ENCODE peak calls at places on chromosomes 7 and 10, in six cellular contexts. P, A, R, D, I and C are unnamed samples.

GRCh38 chr7:151897951-151898686 is 21.2 kb upstream of the PRKAG2 start:
- DNase-seq in P (no peak), A (no peak), R (no peak), D (peak), I (peak), C (no peak)

GRCh38 chr7:87874066-87874465 is 2.1 kb downstream of the SLC25A40 start:
- DNase-seq in P (no peak), A (no peak), R (no peak), D (no peak), I (no peak), C (no peak)

GRCh38 chr10:2146079-2146478 is 408.8 kb upstream of the ADARB2 start:
- DNase-seq in P (no peak), A (no peak), R (no peak), D (no peak), I (no peak), C (no peak)

GRCh38 chr10:47026301-47027107 is 115.3 kb downstream of the PTPN20 start:
- DNase-seq in P (peak), A (no peak), R (no peak), D (peak), I (peak), C (no peak)

GRCh38 chr10:113061054-113061430 is 111.0 kb downstream of the TCF7L2 start:
- DNase-seq in P (no peak), A (no peak), R (no peak), D (no peak), I (no peak), C (no peak)

GRCh38 chr7:28973591-28973990 is 15.5 kb upstream of the TRIL start:
- DNase-seq in P (no peak), A (no peak), R (no peak), D (no peak), I (no peak), C (no peak)

GRCh38 chr10:102421645-102422585 is 1.3 kb downstream of the FBXL15 start:
- DNase-seq in P (peak), A (no peak), R (no peak), D (peak), I (no peak), C (no peak)

GRCh38 chr10:78514459-78514858 is 480.8 kb downstream of the RPS24 start:
- DNase-seq in P (no peak), A (no peak), R (no peak), D (peak), I (no peak), C (no peak)

GRCh38 chr7:37536706-37537105 is 88.0 kb upstream of the ELMO1 start:
- DNase-seq in P (no peak), A (no peak), R (no peak), D (no peak), I (no peak), C (no peak)

GRCh38 chr10:77836299-77836820 is 90.2 kb downstream of the DLG5 start:
- DNase-seq in P (no peak), A (no peak), R (no peak), D (peak), I (no peak), C (peak)

GRCh38 chr7:115709664-115710063 is 320.9 kb downstream of the TFEC start:
- DNase-seq in P (no peak), A (no peak), R (no peak), D (no peak), I (no peak), C (no peak)

GRCh38 chr7:133629696-133630095 is 376.8 kb downstream of the EXOC4 start:
- DNase-seq in P (no peak), A (no peak), R (no peak), D (no peak), I (no peak), C (no peak)

GRCh38 chr10:451021-451471 is 238.4 kb downstream of the DIP2C start:
- DNase-seq in P (no peak), A (no peak), R (no peak), D (no peak), I (no peak), C (no peak)

DNA sequence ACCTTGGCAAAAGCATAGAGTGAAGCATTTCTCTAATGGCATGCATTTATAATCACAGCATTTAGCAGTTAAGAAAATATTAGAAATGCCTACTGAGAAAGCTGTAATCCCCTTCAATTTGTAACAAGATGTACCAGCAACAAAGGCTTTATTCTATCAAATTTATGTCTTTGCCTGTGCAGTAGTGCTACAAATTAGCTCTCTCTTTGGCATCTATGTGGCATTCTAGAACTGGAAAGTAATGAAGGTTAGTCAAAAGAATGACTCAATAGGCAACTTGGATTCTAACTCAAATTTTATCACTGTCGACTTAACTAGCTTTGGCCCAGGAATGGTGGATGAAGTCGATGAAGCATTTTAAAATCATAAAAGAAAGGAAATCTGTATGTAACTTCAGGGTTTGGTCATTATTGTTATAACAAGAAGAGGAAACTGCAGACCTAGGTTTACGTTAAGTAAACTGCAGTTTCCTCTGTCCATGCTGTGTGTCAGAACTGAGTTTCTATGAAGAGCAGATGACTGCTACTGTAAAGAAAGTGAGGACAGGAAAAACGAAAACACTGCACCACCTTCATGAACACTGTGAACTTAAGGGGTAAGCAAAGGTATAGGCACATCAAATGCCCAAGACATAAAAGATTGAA is 140.0 kb downstream of the RAPGEF5 start:
- DNase-seq in P (no peak), A (no peak), R (no peak), D (no peak), I (no peak), C (no peak)
- TF ChIP-seq CTCF in P (no peak), A (no peak), R (no peak), D (no peak), I (no peak), C (no peak)

GRCh38 chr7:148296994-148297644 is 293.4 kb upstream of the C7orf33 start:
- DNase-seq in P (no peak), A (no peak), R (no peak), D (no peak), I (no peak), C (no peak)
- TF ChIP-seq CTCF in P (no peak), A (no peak), R (no peak), D (no peak), I (no peak), C (no peak)

GRCh38 chr7:99459087-99459486 is 6.9 kb downstream of the ATP5MF start:
- DNase-seq in P (no peak), A (no peak), R (no peak), D (no peak), I (no peak), C (no peak)
- TF ChIP-seq CTCF in P (peak), A (no peak), R (no peak), D (no peak), I (no peak), C (no peak)

GRCh38 chr7:77416621-77417371 is 647 bp upstream of the GSAP start:
- DNase-seq in P (no peak), A (no peak), R (no peak), D (peak), I (no peak), C (no peak)
- TF ChIP-seq CTCF in P (no peak), A (no peak), R (no peak), D (no peak), I (no peak), C (no peak)

GRCh38 chr7:158443014-158443687 is 144.5 kb downstream of the PTPRN2 start:
- DNase-seq in P (peak), A (no peak), R (no peak), D (peak), I (peak), C (no peak)
- TF ChIP-seq CTCF in P (no peak), A (no peak), R (no peak), D (no peak), I (no peak), C (no peak)

GRCh38 chr10:58064714-58065528 is 202.8 kb downstream of the IPMK start:
- DNase-seq in P (no peak), A (peak), R (no peak), D (no peak), I (no peak), C (no peak)
- TF ChIP-seq CTCF in P (peak), A (peak), R (no peak), D (peak), I (peak), C (peak)

DNA sequence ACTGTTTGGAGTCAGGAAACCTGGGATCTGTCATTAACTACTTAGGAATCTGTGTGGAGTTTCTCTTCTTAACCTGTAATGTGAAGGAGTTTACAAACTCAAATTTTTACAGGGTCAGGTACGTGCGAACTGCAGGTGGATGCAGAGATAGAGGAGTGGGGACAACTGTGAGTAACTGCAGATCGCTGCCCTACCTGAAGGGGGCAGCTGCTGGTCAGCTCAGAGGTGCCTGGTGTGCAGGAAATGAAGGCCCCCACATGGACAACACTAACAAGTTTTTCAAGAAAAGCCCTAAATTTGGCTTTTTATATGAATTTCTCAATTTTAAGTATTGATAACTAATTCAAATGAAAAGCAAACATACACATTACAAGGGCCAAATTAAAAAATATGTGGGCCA is 380.0 kb downstream of the REEP3 start:
- DNase-seq in P (no peak), A (no peak), R (no peak), D (no peak), I (no peak), C (no peak)
- TF ChIP-seq CTCF in P (no peak), A (peak), R (no peak), D (no peak), I (no peak), C (no peak)

GRCh38 chr7:44325181-44325671 is at the start of gene CAMK2B:
- DNase-seq in P (no peak), A (no peak), R (no peak), D (peak), I (no peak), C (no peak)

GRCh38 chr7:44326261-44327125 is 1.1 kb upstream of the CAMK2B start:
- DNase-seq in P (no peak), A (no peak), R (no peak), D (no peak), I (no peak), C (no peak)

GRCh38 chr7:44324204-44325126 is 929 bp downstream of the CAMK2B start:
- DNase-seq in P (no peak), A (no peak), R (no peak), D (peak), I (no peak), C (no peak)

GRCh38 chr7:44327981-44328380 is 2.6 kb upstream of the CAMK2B start:
- DNase-seq in P (no peak), A (no peak), R (no peak), D (no peak), I (no peak), C (no peak)

DNA sequence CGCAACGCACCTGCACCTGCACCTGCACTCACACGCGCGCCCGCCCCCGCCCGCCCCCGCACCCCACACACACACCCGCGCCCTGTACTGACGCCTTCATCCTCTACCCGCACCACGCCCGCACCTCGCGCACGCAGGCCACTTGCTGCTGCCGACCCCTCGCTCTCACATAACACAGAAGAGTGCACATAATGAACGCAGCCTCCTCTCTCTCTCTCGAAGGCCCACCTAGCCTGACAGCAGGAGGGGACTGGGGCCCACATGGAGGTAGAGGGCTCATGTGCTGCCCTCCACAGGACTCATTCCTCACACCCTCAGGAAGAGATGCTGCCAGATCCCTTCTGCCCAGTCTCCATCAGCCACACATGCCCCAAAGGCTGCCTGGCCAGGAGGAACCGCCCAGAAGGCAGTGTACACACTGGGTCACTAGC is 432 bp upstream of the CAMK2B start:
- DNase-seq in P (no peak), A (no peak), R (no peak), D (peak), I (no peak), C (no peak)
- TF ChIP-seq CTCF in P (no peak), A (no peak), R (no peak), D (no peak), I (no peak), C (no peak)

GRCh38 chr7:67302113-67303039 is 305.7 kb downstream of the TYW1 start:
- DNase-seq in P (peak), A (peak), R (peak), D (peak), I (peak), C (peak)
- TF ChIP-seq CTCF in P (peak), A (peak), R (no peak), D (no peak), I (peak), C (no peak)